ENCODE peak calls at places on chromosomes 6 and 20, in four cellular contexts. N is effector memory CD4-positive, alpha-beta T cell; Y is BJ; A is osteoblast. Z is an unnamed sample. For H3K27me3 and H3K36me3, the result is how much of the 10 kb centered on the place peaks cover.

GRCh38 chr6:56528412-56528841 is 114.3 kb downstream of the DST start:
- DNase-seq in A (peak), Y (peak), N (no peak), Z (no peak)

GRCh38 chr20:37179671-37180524 is 550 bp upstream of the MROH8 start:
- DNase-seq in Y (no peak), A (peak), N (no peak), Z (no peak)

GRCh38 chr20:47713941-47714450 is 71.3 kb downstream of the SULF2 start:
- DNase-seq in Y (no peak), A (no peak), N (no peak), Z (no peak)

GRCh38 chr6:82178084-82178758 is 69.3 kb downstream of the IBTK start:
- DNase-seq in N (no peak), Y (no peak), A (no peak), Z (no peak)

GRCh38 chr6:155313602-155314091 is 637 bp downstream of the TFB1M start:
- DNase-seq in N (peak), Y (no peak), A (no peak), Z (peak)

GRCh38 chr6:122663981-122664380 is 53.8 kb downstream of the PKIB start:
- DNase-seq in Y (no peak), N (no peak), A (no peak), Z (no peak)

GRCh38 chr6:125791151-125791819 is 525 bp downstream of the NCOA7 start:
- DNase-seq in Y (no peak), A (no peak), N (no peak), Z (peak)

GRCh38 chr6:163341671-163342070 is 72.8 kb upstream of the QKI start:
- DNase-seq in N (no peak), A (no peak), Y (no peak), Z (no peak)

GRCh38 chr20:294602-295001 is 2.8 kb upstream of the ZCCHC3 start:
- DNase-seq in Y (no peak), A (no peak), N (no peak), Z (no peak)

GRCh38 chr6:16338577-16339262 is 100.3 kb downstream of the GMPR start:
- DNase-seq in N (no peak), Y (peak), A (peak), Z (peak)

GRCh38 chr20:12570371-12570770 is 438.4 kb upstream of the SPTLC3 start:
- DNase-seq in A (peak), Y (no peak), N (no peak), Z (peak)

GRCh38 chr20:62931464-62931863 is 5.2 kb upstream of the DIDO1 start:
- DNase-seq in Y (no peak), N (no peak), A (no peak), Z (no peak)

GRCh38 chr6:155117266-155117665 is 122.2 kb downstream of the TIAM2 start:
- DNase-seq in N (no peak), Y (peak), A (peak), Z (no peak)

GRCh38 chr20:62651285-62652021 is 9.2 kb downstream of the SLCO4A1 start:
- DNase-seq in A (no peak), Y (no peak), N (peak), Z (no peak)

GRCh38 chr20:43187476-43188233 is 2.1 kb downstream of the PTPRT start:
- DNase-seq in N (no peak), A (peak), Y (peak), Z (peak)

GRCh38 chr6:166410426-166410935 is 27.7 kb upstream of the MPC1 start:
- DNase-seq in A (no peak), Y (no peak), N (no peak), Z (no peak)
- H3K27me3 ChIP-seq in A (under half), Y (under half), N (under half), Z (under half)

GRCh38 chr6:35512740-35513139 is at the start of gene TULP1:
- DNase-seq in Y (no peak), A (peak), N (no peak), Z (peak)
- H3K4me3 ChIP-seq in Y (no peak), A (no peak), N (no peak), Z (peak)

GRCh38 chr6:149734915-149735314 is 11.4 kb downstream of the NUP43 start:
- DNase-seq in A (no peak), Y (no peak), N (no peak), Z (no peak)
- H3K36me3 ChIP-seq in A (under half), Y (under half), N (under half), Z (under half)

DNA sequence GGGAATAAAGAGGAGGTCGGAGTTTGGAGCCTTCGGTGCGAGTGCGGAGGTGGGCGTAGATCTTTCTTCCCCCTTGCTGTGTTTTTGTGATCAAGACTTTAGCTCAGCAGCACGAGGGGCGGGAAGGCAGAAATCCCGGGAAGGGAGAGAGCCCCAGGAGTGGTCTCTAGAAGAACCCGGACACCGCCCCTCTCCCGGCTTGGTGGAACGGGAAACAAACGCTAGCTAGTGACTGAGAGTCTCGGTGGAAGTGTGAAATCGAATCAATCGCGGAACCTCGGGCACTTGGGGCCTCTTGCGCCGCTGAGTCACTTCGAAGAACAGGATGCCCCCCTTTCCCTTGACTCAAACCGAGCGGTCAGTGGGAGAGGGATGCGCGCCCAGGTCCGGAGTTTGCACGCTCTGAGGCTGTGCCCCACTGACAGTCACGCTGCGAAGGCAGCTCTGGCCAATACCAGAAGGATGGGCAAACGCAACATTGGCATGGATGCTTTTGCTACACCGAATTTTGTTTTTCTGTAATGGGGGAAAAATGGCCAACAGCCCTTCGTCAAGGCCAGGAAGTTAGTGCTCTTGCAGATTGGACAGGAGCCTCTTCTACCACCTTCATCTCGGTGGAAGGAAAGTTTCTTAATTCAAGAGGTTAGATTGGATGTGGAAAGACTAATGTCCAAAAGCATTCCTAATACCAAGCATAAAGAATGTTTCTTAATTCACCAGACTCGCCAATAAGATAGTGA is 1.6 kb upstream of the OLIG3 start:
- DNase-seq in Y (no peak), A (no peak), N (no peak), Z (peak)
- H3K27me3 ChIP-seq in Y (half or more), A (half or more), N (half or more), Z (half or more)

Z was measured in H7.